ENCODE peak calls at places on chromosomes 5 and 9, in six cellular contexts. U is activated naive CD8-positive, alpha-beta T cell treated with anti-CD3 and anti-CD28 coated beads, Interleukin-2, amount 50 U/mL, for 24 hours; N is neural crest cell; A is AML-193; L is nephron progenitor cell; F is effector CD4-positive, alpha-beta T cell. D is an unnamed sample.

GRCh38 chr9:36221667-36222066 is 30.9 kb downstream of the CLTA start:
- DNase-seq in U (no peak), N (no peak), A (no peak), L (no peak), F (no peak), D (no peak)

GRCh38 chr5:14296533-14297331 is 153.6 kb downstream of the TRIO start:
- DNase-seq in U (no peak), N (no peak), A (no peak), L (no peak), F (no peak), D (peak; percentile 47)

GRCh38 chr5:105961572-105961971 is 1709.2 kb downstream of the EFNA5 start:
- DNase-seq in U (no peak), N (no peak), A (no peak), L (no peak), F (no peak), D (no peak)

GRCh38 chr5:6716634-6717149 is 3.5 kb downstream of the TENT4A start:
- DNase-seq in U (no peak), N (no peak), A (no peak), L (no peak), F (no peak), D (no peak)

GRCh38 chr9:1294641-1295040 is 244.5 kb downstream of the DMRT2 start:
- DNase-seq in U (no peak), N (no peak), A (no peak), L (no peak), F (no peak), D (no peak)

GRCh38 chr9:134396825-134397224 is 70.6 kb downstream of the RXRA start:
- DNase-seq in U (peak; percentile 66), N (no peak), A (no peak), L (no peak), F (peak; percentile 49), D (no peak)

GRCh38 chr5:143569213-143569663 is 165.8 kb upstream of the NR3C1 start:
- DNase-seq in U (no peak), N (no peak), A (no peak), L (no peak), F (no peak), D (no peak)

GRCh38 chr5:115497200-115497599 is 47.4 kb downstream of the FEM1C start:
- DNase-seq in U (no peak), N (no peak), A (no peak), L (no peak), F (no peak), D (no peak)

GRCh38 chr5:135843571-135844337 is 9.3 kb downstream of the SLC25A48 start:
- DNase-seq in U (no peak), N (peak; percentile 29), A (no peak), L (no peak), F (no peak), D (no peak)

GRCh38 chr5:128695791-128696520 is 157.9 kb upstream of the FBN2 start:
- DNase-seq in U (no peak), N (no peak), A (no peak), L (no peak), F (no peak), D (no peak)

GRCh38 chr5:142735323-142736246 is 34.6 kb upstream of the ARHGAP26 start:
- DNase-seq in U (no peak), N (no peak), A (no peak), L (no peak), F (no peak), D (no peak)

GRCh38 chr5:59346514-59346913 is 547.0 kb downstream of the PDE4D start:
- DNase-seq in U (no peak), N (no peak), A (no peak), L (no peak), F (no peak), D (no peak)

GRCh38 chr5:154712518-154713437 is 42.4 kb upstream of the LARP1 start:
- DNase-seq in U (no peak), N (no peak), A (no peak), L (no peak), F (no peak), D (peak; percentile 69)

GRCh38 chr9:16236326-16236725 is 634.1 kb downstream of the BNC2 start:
- DNase-seq in U (no peak), N (no peak), A (no peak), L (no peak), F (no peak), D (no peak)

GRCh38 chr5:113343343-113343742 is 91.4 kb downstream of the TSSK1B start:
- DNase-seq in U (no peak), N (no peak), A (no peak), L (no peak), F (no peak), D (no peak)

GRCh38 chr5:90747175-90747574 is 188.6 kb downstream of the ADGRV1 start:
- DNase-seq in U (no peak), N (no peak), A (no peak), L (no peak), F (no peak), D (no peak)

GRCh38 chr9:115672477-115673316 is 480.9 kb upstream of the PAPPA start:
- DNase-seq in U (no peak), N (no peak), A (no peak), L (peak; percentile 3), F (no peak), D (no peak)

GRCh38 chr9:121984726-121985402 is 108.2 kb downstream of the TTLL11 start:
- DNase-seq in U (no peak), N (no peak), A (no peak), L (no peak), F (no peak), D (no peak)

GRCh38 chr9:123065191-123065590 is 31.7 kb downstream of the GPR21 start:
- DNase-seq in U (no peak), N (no peak), A (no peak), L (no peak), F (no peak), D (no peak)

D was measured in NCI-H2029.